ENCODE peak calls at places on chromosomes 1 and 21, in four cellular contexts. I is astrocyte of the spinal cord, C is fibroblast of lung, P is Peyer's patch. M is an unnamed sample.
A peak's percentile ranks its signal among the peaks of the same experiment; 100 is the strongest.

GRCh38 chr1:116733466-116734108 is 20.6 kb upstream of the CD2 start:
- DNase-seq in I (no peak), C (no peak), P (no peak), M (no peak)

GRCh38 chr21:45072166-45072962 is 2.0 kb upstream of the ADARB1 start:
- DNase-seq in I (no peak), C (no peak), P (no peak), M (no peak)

GRCh38 chr1:110875216-110875731 is 2.3 kb downstream of the CD53 start:
- DNase-seq in I (no peak), C (no peak), P (no peak), M (peak; percentile 41)

GRCh38 chr1:8554956-8555534 is 237.1 kb downstream of the SLC45A1 start:
- DNase-seq in I (peak; percentile 53), C (peak; percentile 55), P (no peak), M (no peak)

GRCh38 chr1:170520601-170521000 is 11.4 kb upstream of the GORAB start:
- DNase-seq in I (no peak), C (no peak), P (no peak), M (no peak)

GRCh38 chr1:210850556-210850955 is 283.4 kb downstream of the KCNH1 start:
- DNase-seq in I (no peak), C (no peak), P (no peak), M (no peak)

GRCh38 chr1:174398246-174398645 is 49.5 kb upstream of the GPR52 start:
- DNase-seq in I (peak; percentile 87), C (peak; percentile 94), P (no peak), M (no peak)

GRCh38 chr1:38194486-38194885 is 147.9 kb upstream of the POU3F1 start:
- DNase-seq in I (no peak), C (no peak), P (no peak), M (no peak)

GRCh38 chr1:110425611-110426152 is 18.2 kb upstream of the LAMTOR5 start:
- DNase-seq in I (no peak), C (no peak), P (no peak), M (no peak)

GRCh38 chr1:28058971-28059878 is 29.2 kb downstream of the EYA3 start:
- DNase-seq in I (no peak), C (no peak), P (no peak), M (no peak)

GRCh38 chr1:91501527-91501859 is 842 bp downstream of the CDC7 start:
- DNase-seq in I (peak; percentile 64), C (no peak), P (no peak), M (no peak)

GRCh38 chr1:32413507-32414185 is 19.4 kb upstream of the BSDC1 start:
- DNase-seq in I (peak; percentile 27), C (peak; percentile 71), P (peak; percentile 54), M (peak; percentile 28)

GRCh38 chr1:81430955-81431646 is 369.6 kb upstream of the ADGRL2 start:
- DNase-seq in I (no peak), C (no peak), P (no peak), M (no peak)

GRCh38 chr1:185556551-185556950 is 177.6 kb upstream of the HMCN1 start:
- DNase-seq in I (peak; percentile 11), C (no peak), P (no peak), M (no peak)

GRCh38 chr21:27017251-27017650 is 50.4 kb upstream of the ADAMTS5 start:
- DNase-seq in I (no peak), C (no peak), P (no peak), M (no peak)

GRCh38 chr1:32020338-32020737 is 6.7 kb downstream of the KHDRBS1 start:
- DNase-seq in I (no peak), C (peak; percentile 24), P (no peak), M (no peak)

GRCh38 chr1:21924503-21925005 is 12.6 kb downstream of the HSPG2 start:
- DNase-seq in I (no peak), C (no peak), P (no peak), M (no peak)

GRCh38 chr1:214476229-214476957 is 75.0 kb downstream of the PTPN14 start:
- DNase-seq in I (peak; percentile 48), C (no peak), P (no peak), M (no peak)

GRCh38 chr21:38178653-38179503 is 77.9 kb upstream of the KCNJ15 start:
- DNase-seq in I (no peak), C (no peak), P (no peak), M (no peak)

GRCh38 chr1:222048030-222048632 is 306.2 kb upstream of the DUSP10 start:
- DNase-seq in I (peak; percentile 79), C (peak; percentile 75), P (no peak), M (no peak)

GRCh38 chr1:45400049-45400448 is 59.8 kb upstream of the MUTYH start:
- DNase-seq in I (no peak), C (no peak), P (no peak), M (no peak)

GRCh38 chr1:234836786-234837185 is 226.8 kb upstream of the IRF2BP2 start:
- DNase-seq in I (no peak), C (no peak), P (no peak), M (no peak)

GRCh38 chr1:215635827-215636226 is 68.7 kb downstream of the KCTD3 start:
- DNase-seq in I (no peak), C (no peak), P (peak; percentile 80), M (no peak)

GRCh38 chr1:180973360-180973759 is 49.3 kb downstream of the STX6 start:
- DNase-seq in I (no peak), C (no peak), P (no peak), M (no peak)

GRCh38 chr1:203672354-203672753 is 45.7 kb downstream of the ATP2B4 start:
- DNase-seq in I (peak; percentile 84), C (peak; percentile 89), P (no peak), M (no peak)

GRCh38 chr1:184931566-184931965 is 42.7 kb downstream of the NIBAN1 start:
- DNase-seq in I (no peak), C (no peak), P (no peak), M (no peak)

GRCh38 chr1:3012511-3013291 is 8.6 kb upstream of the ACTRT2 start:
- DNase-seq in I (peak; percentile 3), C (no peak), P (peak; percentile 72), M (peak; percentile 56)

GRCh38 chr1:34436836-34437235 is 260.1 kb downstream of the C1orf94 start:
- DNase-seq in I (no peak), C (no peak), P (no peak), M (no peak)

GRCh38 chr1:231919269-231919886 is 292.8 kb downstream of the DISC1 start:
- DNase-seq in I (no peak), C (no peak), P (no peak), M (no peak)

GRCh38 chr1:64982134-64982533 is 15.8 kb upstream of the JAK1 start:
- DNase-seq in I (no peak), C (no peak), P (no peak), M (no peak)

GRCh38 chr1:77889240-77889637 is 815 bp downstream of the NEXN start:
- DNase-seq in I (peak; percentile 74), C (peak; percentile 79), P (no peak), M (no peak)

GRCh38 chr1:151831605-151832004 is at the start of gene RORC:
- DNase-seq in I (no peak), C (no peak), P (peak; percentile 87), M (no peak)

GRCh38 chr1:228870041-228870713 is 134.9 kb downstream of the RHOU start:
- DNase-seq in I (no peak), C (peak; percentile 18), P (no peak), M (no peak)

DNA sequence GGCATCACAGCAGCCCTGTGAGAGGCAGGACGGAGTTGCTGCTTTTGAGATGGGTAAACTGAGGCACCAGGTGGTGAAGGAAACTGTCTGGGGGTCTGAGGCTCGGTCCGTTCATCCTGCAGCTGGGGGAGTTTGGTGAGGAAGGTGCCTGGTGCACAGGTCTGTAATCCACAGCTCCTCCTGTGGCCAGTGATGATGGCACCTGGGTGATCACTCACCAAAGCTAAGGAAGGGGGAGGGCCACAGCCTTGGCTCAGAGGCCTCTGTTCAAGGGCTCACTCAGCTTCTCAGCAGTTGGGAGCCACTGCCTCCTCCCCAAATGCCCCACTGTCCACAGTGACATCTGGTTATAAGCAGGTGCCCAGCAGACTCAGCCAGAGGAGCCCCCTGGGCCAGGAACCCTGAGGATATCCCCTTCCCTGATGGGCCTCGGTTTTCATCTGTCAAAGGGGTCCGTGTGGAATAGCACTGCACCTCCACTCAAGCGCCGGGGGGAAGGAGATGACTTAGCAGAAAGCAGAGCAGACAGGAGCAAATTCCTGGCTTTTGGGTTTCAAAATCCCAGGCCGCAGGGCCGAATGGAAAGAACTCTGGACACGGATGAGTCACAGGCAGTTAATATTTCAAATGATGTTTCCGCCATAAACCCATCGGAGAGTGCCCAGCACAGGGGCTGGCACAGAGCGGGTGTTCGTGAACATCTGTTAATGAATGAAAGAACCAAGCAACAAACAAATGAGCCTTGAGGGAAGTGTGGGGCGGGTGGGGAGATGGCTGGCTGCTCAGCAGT is 82.8 kb downstream of the DMRTB1 start:
- DNase-seq in I (peak; percentile 79), C (peak; percentile 93), P (peak; percentile 52), M (no peak)
- TF ChIP-seq CTCF in I (peak; percentile 48), C (peak; percentile 52), P (peak; percentile 16), M (no peak)

GRCh38 chr1:167128261-167129227 is 34.7 kb downstream of the STYXL2 start:
- DNase-seq in I (no peak), C (no peak), P (no peak), M (no peak)
- TF ChIP-seq CTCF in I (no peak), C (no peak), P (peak; percentile 45), M (no peak)

GRCh38 chr1:70616946-70617345 is 205.9 kb downstream of the CTH start:
- DNase-seq in I (no peak), C (no peak), P (no peak), M (no peak)

DNA sequence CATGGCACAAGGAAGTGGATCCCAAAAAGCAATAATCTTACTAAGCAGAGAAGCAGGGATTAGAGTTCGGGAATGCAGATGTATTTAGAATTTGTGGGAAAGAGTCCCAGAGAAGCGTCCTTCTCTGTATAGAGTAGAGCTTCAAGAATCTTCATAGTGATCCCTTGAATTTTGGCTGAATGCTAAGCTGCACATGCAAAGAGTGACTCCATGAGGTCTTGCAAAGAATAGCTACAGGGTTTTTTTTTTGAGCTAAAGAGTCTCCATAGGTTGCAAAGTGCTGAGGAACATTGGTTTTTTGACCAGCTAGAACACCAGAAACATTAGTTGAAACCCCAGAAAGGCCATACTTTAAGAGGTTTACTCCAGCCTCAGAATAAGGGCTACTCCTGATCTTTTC is 206.7 kb downstream of the CTH start:
- DNase-seq in I (no peak), C (no peak), P (no peak), M (no peak)
- TF ChIP-seq CTCF in I (no peak), C (no peak), P (no peak), M (no peak)

DNA sequence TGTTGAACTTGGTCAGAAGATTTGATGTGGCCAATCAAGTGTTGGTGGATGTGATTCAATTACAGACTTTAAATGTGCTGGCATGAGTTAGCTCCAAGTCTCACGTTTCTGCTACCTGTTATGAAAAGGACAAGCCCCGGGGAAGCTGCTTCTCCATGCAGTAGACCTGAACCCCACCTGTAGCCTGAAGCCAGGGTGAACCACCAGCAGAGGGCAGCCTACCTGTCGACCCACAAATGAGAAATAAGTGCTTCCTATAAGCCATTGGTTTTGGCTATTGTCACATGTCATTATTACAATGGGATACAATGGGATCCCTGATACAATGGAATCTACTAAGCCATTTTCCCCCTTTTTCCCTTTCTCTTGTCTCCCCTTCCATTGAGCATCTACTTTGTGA is 230.2 kb downstream of the PRDM2 start:
- DNase-seq in I (no peak), C (no peak), P (no peak), M (no peak)
- TF ChIP-seq CTCF in I (no peak), C (no peak), P (peak; percentile 6), M (no peak)

DNA sequence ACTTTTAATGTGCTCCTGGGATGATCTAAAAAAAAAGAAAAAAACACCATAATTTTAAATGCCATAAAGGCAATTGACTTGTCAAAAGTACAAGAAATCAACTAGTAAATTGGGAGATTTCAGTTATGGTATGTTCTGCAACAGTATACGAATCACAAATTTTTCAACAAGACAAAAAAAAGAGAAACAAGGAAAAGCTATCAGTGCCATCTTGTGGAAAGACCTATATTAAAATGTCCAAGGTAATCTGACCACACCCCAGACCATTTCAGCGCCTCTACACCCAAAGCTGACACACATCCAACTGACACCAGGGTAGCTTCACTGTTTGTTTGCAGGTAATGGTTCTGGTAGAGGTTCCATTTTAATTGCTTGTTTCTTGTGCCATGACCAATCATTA is 5.0 kb upstream of the DUSP23 start:
- DNase-seq in I (no peak), C (no peak), P (no peak), M (no peak)
- TF ChIP-seq CTCF in I (no peak), C (no peak), P (no peak), M (no peak)